ENCODE peak calls at places on chromosome 21, in nine cellular contexts. P is left ventricle myocardium inferior; A is gastrocnemius medialis; G is endothelial cell of umbilical vein; Z is prostate gland; R is CD8-positive, alpha-beta T cell; L is HCT116; Y is stomach; M is CD4-positive, CD25-positive, alpha-beta regulatory T cell. J is an unnamed sample.

GRCh38 chr21:37062592-37062933 is 10.3 kb downstream of the PIGP start:
- DNase-seq in P (no peak), A (no peak), G (no peak), Z (no peak), R (no peak), L (no peak), Y (no peak), M (no peak), J (no peak)

GRCh38 chr21:40049031-40049958 is 182.1 kb downstream of the PCP4 start:
- DNase-seq in P (no peak), A (no peak), G (no peak), Z (no peak), R (no peak), L (no peak), Y (no peak), M (no peak), J (no peak)

GRCh38 chr21:40809673-40810072 is 37.3 kb downstream of the DSCAM start:
- DNase-seq in P (no peak), A (no peak), G (no peak), Z (no peak), R (no peak), L (no peak), Y (no peak), M (no peak), J (no peak)

GRCh38 chr21:15804247-15804985 is 74.6 kb downstream of the USP25 start:
- DNase-seq in P (no peak), A (no peak), G (no peak), Z (no peak), R (no peak), L (no peak), Y (no peak), M (no peak), J (no peak)

GRCh38 chr21:44331650-44332306 is 7.4 kb downstream of the CFAP410 start:
- DNase-seq in P (no peak), A (no peak), G (no peak), Z (no peak), R (no peak), L (no peak), Y (no peak), M (no peak), J (no peak)

GRCh38 chr21:43966946-43967512 is 45.1 kb upstream of the TRAPPC10 start:
- DNase-seq in P (no peak), A (no peak), G (no peak), Z (no peak), R (no peak), L (no peak), Y (no peak), M (no peak), J (no peak)

GRCh38 chr21:16908087-16908486 is 604.8 kb upstream of the CXADR start:
- DNase-seq in P (no peak), A (no peak), G (no peak), Z (peak; percentile 54), R (no peak), L (no peak), Y (no peak), M (no peak), J (peak; percentile 43)

GRCh38 chr21:8998946-8999681 is 1522.3 kb upstream of the TPTE start:
- DNase-seq in P (no peak), A (no peak), G (no peak), Z (no peak), R (no peak), L (no peak), Y (no peak), M (no peak), J (no peak)

GRCh38 chr21:29725025-29725736 is 214.6 kb downstream of the GRIK1 start:
- DNase-seq in P (no peak), A (no peak), G (no peak), Z (no peak), R (no peak), L (no peak), Y (no peak), M (no peak), J (no peak)

GRCh38 chr21:44510109-44510507 is 29.9 kb downstream of the KRTAP10-1 start:
- DNase-seq in P (no peak), A (no peak), G (no peak), Z (no peak), R (no peak), L (no peak), Y (no peak), M (no peak), J (no peak)

GRCh38 chr21:44887807-44888580 is 14.5 kb upstream of the PTTG1IP start:
- DNase-seq in P (peak; percentile 14), A (no peak), G (no peak), Z (no peak), R (no peak), L (no peak), Y (no peak), M (no peak), J (no peak)

GRCh38 chr21:45396620-45396995 is 8.4 kb upstream of the COL18A1 start:
- DNase-seq in P (no peak), A (no peak), G (no peak), Z (no peak), R (no peak), L (no peak), Y (no peak), M (no peak), J (no peak)

GRCh38 chr21:44612669-44613229 is 870 bp downstream of the KRTAP10-8 start:
- DNase-seq in P (no peak), A (no peak), G (no peak), Z (no peak), R (no peak), L (no peak), Y (no peak), M (no peak), J (no peak)

GRCh38 chr21:34890724-34891609 is 158.1 kb downstream of the RUNX1 start:
- DNase-seq in P (peak; percentile 20), A (peak; percentile 6), G (peak; percentile 46), Z (no peak), R (no peak), L (no peak), Y (no peak), M (no peak), J (no peak)

GRCh38 chr21:46596201-46596600 is 8.7 kb downstream of the S100B start:
- DNase-seq in P (no peak), A (no peak), G (no peak), Z (no peak), R (no peak), L (no peak), Y (no peak), M (no peak), J (no peak)

GRCh38 chr21:21463456-21463855 is 465.2 kb downstream of the NCAM2 start:
- DNase-seq in P (no peak), A (no peak), G (peak; percentile 59), Z (no peak), R (no peak), L (no peak), Y (no peak), M (no peak), J (no peak)
- H3K9me3 ChIP-seq in P (no peaks in the 10 kb centered on the region), A (no peaks in the 10 kb centered on the region), G (no peaks in the 10 kb centered on the region), Z (no peaks in the 10 kb centered on the region), R (no peaks in the 10 kb centered on the region), L (peaks cover 2% of the 10 kb centered on the region), Y (no peaks in the 10 kb centered on the region), M (peaks cover 5% of the 10 kb centered on the region), J (no peaks in the 10 kb centered on the region)

GRCh38 chr21:42061866-42062542 is 9.1 kb upstream of the UMODL1 start:
- DNase-seq in P (no peak), A (no peak), G (no peak), Z (no peak), R (peak; percentile 65), L (no peak), Y (no peak), M (peak; percentile 95), J (no peak)
- H3K27ac ChIP-seq in P (peak overlapping the region; percentile 33), A (no peak overlapping the region), G (no peak overlapping the region), Z (no peak overlapping the region), R (peak overlapping the region; percentile 83), L (no peak overlapping the region), Y (peak overlapping the region; percentile 63), M (peak overlapping the region; percentile 93), J (no peak overlapping the region)

GRCh38 chr21:7957713-7958064 is 2563.7 kb upstream of the TPTE start:
- DNase-seq in P (no peak), A (no peak), G (no peak), Z (no peak), R (no peak), L (no peak), Y (no peak), M (no peak), J (no peak)
- H3K9me3 ChIP-seq in P (no peaks in the 10 kb centered on the region), A (peaks cover 12% of the 10 kb centered on the region), G (peaks cover 42% of the 10 kb centered on the region), Z (no peaks in the 10 kb centered on the region), R (peaks cover 33% of the 10 kb centered on the region), L (peaks cover 67% of the 10 kb centered on the region), Y (peaks cover 37% of the 10 kb centered on the region), M (peaks cover 54% of the 10 kb centered on the region), J (peaks cover 53% of the 10 kb centered on the region)

DNA sequence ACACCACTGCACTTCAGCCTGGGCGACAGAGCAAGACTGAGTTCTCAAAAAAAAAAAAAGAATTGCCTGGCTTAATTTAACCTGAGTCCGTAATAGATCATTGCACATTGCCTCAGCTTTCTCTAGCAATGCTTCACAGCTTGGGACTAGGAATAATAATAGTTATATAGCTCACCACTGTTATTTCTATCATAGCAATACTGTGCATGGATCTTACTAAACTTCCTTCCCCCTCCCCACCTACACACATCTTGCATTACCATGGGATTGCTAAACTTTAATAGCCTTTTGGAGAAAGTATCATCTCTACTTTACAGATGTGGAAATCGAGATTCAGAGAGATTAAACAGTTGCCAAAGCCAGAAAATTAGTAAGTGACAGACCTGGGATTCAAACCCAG is 99.5 kb downstream of the ATP5PO start:
- DNase-seq in P (no peak), A (no peak), G (no peak), Z (no peak), R (no peak), L (no peak), Y (no peak), M (no peak), J (no peak)
- H3K27ac ChIP-seq in P (no peak overlapping the region), A (no peak overlapping the region), G (no peak overlapping the region), Z (no peak overlapping the region), R (no peak overlapping the region), L (no peak overlapping the region), Y (no peak overlapping the region), M (no peak overlapping the region), J (no peak overlapping the region)

GRCh38 chr21:25421327-25422028 is 185.8 kb downstream of the MRPL39 start:
- DNase-seq in P (no peak), A (no peak), G (peak; percentile 60), Z (no peak), R (peak; percentile 13), L (no peak), Y (peak; percentile 39), M (peak; percentile 85), J (no peak)
- H3K9me3 ChIP-seq in P (no peaks in the 10 kb centered on the region), A (no peaks in the 10 kb centered on the region), G (no peaks in the 10 kb centered on the region), Z (no peaks in the 10 kb centered on the region), R (no peaks in the 10 kb centered on the region), L (no peaks in the 10 kb centered on the region), Y (no peaks in the 10 kb centered on the region), M (no peaks in the 10 kb centered on the region), J (no peaks in the 10 kb centered on the region)

J was measured in lung.